ENCODE peak calls at places on chromosomes 5 and 9, in four cellular contexts. H is effector memory CD4-positive, alpha-beta T cell; X is cardiac muscle cell; F is stomach. P is an unnamed sample.

GRCh38 chr9:14782652-14783051 is 60.1 kb upstream of the CER1 start:
- DNase-seq in H (no peak), X (no peak), F (no peak), P (no peak)

GRCh38 chr9:82332774-82333152 is 344.2 kb downstream of the SPATA31D1 start:
- DNase-seq in H (no peak), X (no peak), F (no peak), P (no peak)

GRCh38 chr9:120892177-120892747 is 15.3 kb upstream of the PHF19 start:
- DNase-seq in H (no peak), X (no peak), F (no peak), P (no peak)

GRCh38 chr5:77087484-77088291 is 603 bp upstream of the ZBED3 start:
- DNase-seq in H (no peak), X (peak), F (peak), P (no peak)

GRCh38 chr9:137034039-137034708 is 2.3 kb upstream of the FUT7 start:
- DNase-seq in H (no peak), X (no peak), F (peak), P (no peak)

GRCh38 chr5:157371655-157372471 is 88.2 kb upstream of the NIPAL4 start:
- DNase-seq in H (no peak), X (no peak), F (no peak), P (peak)

GRCh38 chr5:96300986-96301385 is 132.1 kb downstream of the PCSK1 start:
- DNase-seq in H (no peak), X (no peak), F (no peak), P (no peak)

GRCh38 chr5:125835293-125836172 is 587.7 kb upstream of the GRAMD2B start:
- DNase-seq in H (no peak), X (peak), F (peak), P (peak)

GRCh38 chr5:132744659-132745058 is 2.6 kb upstream of the CCNI2 start:
- DNase-seq in H (no peak), X (no peak), F (no peak), P (no peak)

GRCh38 chr9:69996947-69997346 is 46.7 kb upstream of the MAMDC2 start:
- DNase-seq in H (no peak), X (peak), F (no peak), P (no peak)

GRCh38 chr5:145697251-145698016 is 137.7 kb downstream of the PRELID2 start:
- DNase-seq in H (no peak), X (peak), F (no peak), P (peak)

GRCh38 chr5:178273041-178273440 is 40.4 kb upstream of the PHYKPL start:
- DNase-seq in H (no peak), X (no peak), F (no peak), P (no peak)

GRCh38 chr5:169705322-169705721 is 68.2 kb downstream of the DOCK2 start:
- DNase-seq in H (no peak), X (no peak), F (no peak), P (no peak)

GRCh38 chr5:175860531-175861045 is 10.8 kb upstream of the CPLX2 start:
- DNase-seq in H (no peak), X (no peak), F (no peak), P (no peak)

DNA sequence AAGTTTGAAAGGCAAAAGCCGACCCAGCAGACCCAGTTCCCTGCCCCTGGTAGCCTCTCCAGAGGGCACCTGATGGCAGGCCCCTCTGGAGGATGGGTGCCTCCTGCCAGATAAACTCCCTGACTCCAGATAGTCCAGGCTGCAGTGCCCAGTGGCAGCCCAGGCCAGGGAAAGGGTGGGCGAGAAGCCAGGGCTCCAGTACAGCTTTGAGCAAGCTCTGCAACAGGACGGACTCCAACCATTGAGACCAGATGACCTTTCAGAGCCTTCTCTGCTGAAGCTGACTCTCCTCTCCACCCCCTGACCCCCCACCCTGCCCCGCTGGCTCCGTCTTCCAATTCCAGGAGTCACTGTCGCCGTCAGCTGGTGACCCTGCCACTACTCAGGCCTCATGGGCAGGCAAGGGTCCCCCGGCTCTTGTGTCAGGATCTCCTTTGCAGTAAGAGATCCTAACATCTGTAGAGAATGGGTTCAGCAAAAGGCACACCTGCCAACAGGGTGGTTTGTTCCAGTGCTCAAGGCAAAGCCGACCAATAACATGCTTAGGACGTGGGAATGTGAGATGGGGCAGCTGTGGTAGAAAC is 15.5 kb upstream of the FCN1 start:
- DNase-seq in H (no peak), X (no peak), F (no peak), P (no peak)
- H3K4me3 ChIP-seq in H (no peak), X (no peak), F (no peak), P (no peak)

DNA sequence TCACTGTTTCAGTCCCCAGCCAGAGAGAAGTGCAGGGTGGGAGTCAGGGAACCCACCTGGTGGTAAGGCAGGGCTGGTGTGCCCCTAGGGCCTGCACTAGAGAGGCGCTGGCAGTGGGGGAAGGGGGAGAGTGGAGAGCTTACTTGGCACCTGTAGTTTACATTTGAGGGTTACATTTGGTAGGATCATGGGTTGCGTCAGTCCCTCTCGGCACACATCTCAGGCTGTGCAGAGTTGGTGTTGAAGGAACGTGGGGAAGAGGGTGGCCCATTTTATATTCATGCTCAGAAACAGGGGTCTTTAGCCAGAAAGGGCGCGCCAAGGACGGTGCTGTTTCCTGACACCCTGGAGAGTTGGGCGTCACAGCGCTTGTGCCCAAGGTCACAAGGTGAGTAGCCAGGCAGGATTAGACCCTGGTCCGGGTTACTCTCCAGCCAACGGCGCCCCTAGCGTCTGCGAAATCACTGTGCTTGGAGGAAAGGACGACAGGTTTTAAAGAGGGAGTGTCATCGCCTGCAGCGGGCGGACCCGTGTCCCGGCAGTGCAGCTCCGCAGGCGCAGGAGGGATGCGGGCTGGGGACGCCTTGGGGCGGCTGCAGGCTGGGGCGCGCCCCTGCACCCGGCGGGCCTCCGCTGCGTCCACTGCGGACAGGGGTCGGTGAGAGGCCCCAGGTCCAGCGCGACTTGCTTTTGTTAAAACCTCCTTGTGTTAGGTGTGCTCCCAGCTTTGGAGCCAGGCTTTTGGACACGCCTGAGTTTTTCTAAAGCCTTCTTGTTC is 272.6 kb downstream of the FANCC start:
- DNase-seq in H (no peak), X (peak), F (peak), P (no peak)
- H3K4me3 ChIP-seq in H (no peak), X (peak), F (peak), P (no peak)

GRCh38 chr5:88248743-88249540 is 19.7 kb downstream of the TMEM161B start:
- DNase-seq in H (no peak), X (no peak), F (no peak), P (no peak)

GRCh38 chr5:88244686-88245085 is 24.0 kb downstream of the TMEM161B start:
- DNase-seq in H (no peak), X (no peak), F (no peak), P (no peak)

GRCh38 chr5:88248094-88248493 is 20.6 kb downstream of the TMEM161B start:
- DNase-seq in H (no peak), X (no peak), F (no peak), P (no peak)

GRCh38 chr5:88245893-88246244 is 22.8 kb downstream of the TMEM161B start:
- DNase-seq in H (no peak), X (no peak), F (no peak), P (no peak)

GRCh38 chr5:88245241-88245892 is 23.3 kb downstream of the TMEM161B start:
- DNase-seq in H (no peak), X (no peak), F (no peak), P (no peak)
- H3K4me3 ChIP-seq in H (no peak), X (no peak), F (no peak), P (no peak)

DNA sequence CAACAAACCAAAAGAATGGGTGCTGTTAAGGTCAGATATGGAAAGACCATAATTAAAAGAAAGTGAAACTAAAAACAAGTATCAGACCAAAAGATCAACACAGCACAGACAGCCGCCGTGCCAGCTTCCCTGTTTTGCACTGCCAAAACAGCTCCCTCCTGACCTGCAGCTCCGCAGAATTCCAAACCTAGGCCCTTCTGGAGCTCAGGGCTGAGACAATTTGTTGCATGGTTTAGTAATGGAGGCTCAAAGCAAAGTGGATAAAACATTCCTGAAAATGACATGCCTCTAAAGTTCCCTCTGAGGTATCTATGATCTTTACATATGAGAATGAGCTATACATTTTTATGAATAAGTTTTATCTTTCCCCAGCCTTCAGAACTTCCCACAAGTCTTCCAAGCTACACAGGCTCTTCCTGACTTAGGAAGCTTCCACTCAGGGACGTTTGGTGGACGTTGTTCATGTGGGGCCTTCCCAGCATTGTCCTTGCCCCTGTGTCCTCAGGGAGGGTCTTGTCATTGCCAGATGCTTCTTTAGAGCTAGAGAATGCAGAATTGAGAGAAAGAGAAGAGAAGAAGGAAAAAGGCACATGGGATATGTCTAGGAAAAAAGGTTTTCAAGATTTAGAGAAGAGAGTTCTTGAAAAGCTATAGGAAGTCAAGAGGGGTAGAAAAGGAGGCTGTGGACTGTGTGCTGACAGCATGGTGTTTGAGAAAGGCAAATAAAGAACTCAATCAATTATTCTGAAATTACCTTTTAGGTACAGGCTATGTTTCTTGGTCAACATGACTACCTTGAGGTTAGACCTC is 28.4 kb upstream of the SSBP2 start:
- DNase-seq in H (no peak), X (no peak), F (peak), P (peak)
- H3K4me3 ChIP-seq in H (peak), X (no peak), F (peak), P (peak)